ENCODE peak calls at places on chromosomes 13 and 19, in seven cellular contexts. R, Q, J, G, O, A and D are unnamed samples.
A peak's percentile ranks its signal among the peaks of the same experiment; 100 is the strongest.

GRCh38 chr13:51346397-51346796 is 6.9 kb downstream of the SERPINE3 start:
- DNase-seq in R (no peak), Q (no peak), J (no peak), G (no peak), O (no peak), A (no peak), D (no peak)

GRCh38 chr13:76965759-76966421 is 17.6 kb downstream of the ACOD1 start:
- DNase-seq in R (no peak), Q (no peak), J (peak; percentile 50), G (no peak), O (no peak), A (peak; percentile 57), D (peak; percentile 8)

GRCh38 chr19:41863209-41863931 is 3.3 kb downstream of the RPS19 start:
- DNase-seq in R (no peak), Q (no peak), J (no peak), G (no peak), O (no peak), A (no peak), D (no peak)

GRCh38 chr19:57870225-57870624 is 18.6 kb downstream of the ZNF814 start:
- DNase-seq in R (no peak), Q (no peak), J (no peak), G (no peak), O (no peak), A (no peak), D (no peak)

GRCh38 chr19:15631817-15632216 is 8.9 kb upstream of the CYP4F3 start:
- DNase-seq in R (no peak), Q (peak; percentile 28), J (no peak), G (peak; percentile 43), O (no peak), A (no peak), D (no peak)

GRCh38 chr19:49436381-49437017 is 4.8 kb downstream of the SLC17A7 start:
- DNase-seq in R (peak; percentile 35), Q (peak; percentile 54), J (no peak), G (peak; percentile 86), O (no peak), A (no peak), D (no peak)

GRCh38 chr13:36074659-36075058 is 56.5 kb downstream of the DCLK1 start:
- DNase-seq in R (peak; percentile 63), Q (no peak), J (no peak), G (no peak), O (no peak), A (no peak), D (no peak)

GRCh38 chr19:27851543-27852060 is 1361.3 kb downstream of the UQCRFS1 start:
- DNase-seq in R (no peak), Q (no peak), J (no peak), G (no peak), O (no peak), A (no peak), D (no peak)

GRCh38 chr19:15551183-15552004 is 43.1 kb downstream of the CYP4F22 start:
- DNase-seq in R (no peak), Q (peak; percentile 82), J (peak; percentile 25), G (peak; percentile 23), O (peak; percentile 57), A (peak; percentile 20), D (no peak)

GRCh38 chr13:55627221-55627620 is 1513.5 kb upstream of the PRR20A start:
- DNase-seq in R (no peak), Q (no peak), J (no peak), G (no peak), O (no peak), A (no peak), D (no peak)

GRCh38 chr13:66794340-66795031 is 435.6 kb downstream of the PCDH9 start:
- DNase-seq in R (no peak), Q (no peak), J (no peak), G (peak; percentile 92), O (no peak), A (no peak), D (no peak)

GRCh38 chr13:26412263-26412662 is 145.2 kb upstream of the WASF3 start:
- DNase-seq in R (no peak), Q (no peak), J (no peak), G (no peak), O (no peak), A (no peak), D (no peak)

GRCh38 chr13:101829484-101829883 is 377.0 kb downstream of the ITGBL1 start:
- DNase-seq in R (no peak), Q (no peak), J (no peak), G (no peak), O (no peak), A (no peak), D (no peak)

GRCh38 chr19:56765107-56765506 is 75.4 kb downstream of the PEG3 start:
- DNase-seq in R (peak; percentile 83), Q (peak; percentile 2), J (peak; percentile 76), G (no peak), O (peak; percentile 50), A (peak; percentile 71), D (peak; percentile 49)

GRCh38 chr19:56759531-56759930 is 81.0 kb downstream of the PEG3 start:
- DNase-seq in R (no peak), Q (no peak), J (no peak), G (no peak), O (no peak), A (no peak), D (no peak)

GRCh38 chr19:56764296-56764695 is 76.2 kb downstream of the PEG3 start:
- DNase-seq in R (no peak), Q (no peak), J (no peak), G (peak; percentile 1), O (no peak), A (no peak), D (no peak)

GRCh38 chr19:56760842-56761241 is 79.7 kb downstream of the PEG3 start:
- DNase-seq in R (no peak), Q (no peak), J (no peak), G (no peak), O (no peak), A (no peak), D (no peak)
- H3K27ac ChIP-seq in R (no peak overlapping the region), Q (no peak overlapping the region), J (no peak overlapping the region), G (no peak overlapping the region), O (no peak overlapping the region), A (no peak overlapping the region), D (no peak overlapping the region)

DNA sequence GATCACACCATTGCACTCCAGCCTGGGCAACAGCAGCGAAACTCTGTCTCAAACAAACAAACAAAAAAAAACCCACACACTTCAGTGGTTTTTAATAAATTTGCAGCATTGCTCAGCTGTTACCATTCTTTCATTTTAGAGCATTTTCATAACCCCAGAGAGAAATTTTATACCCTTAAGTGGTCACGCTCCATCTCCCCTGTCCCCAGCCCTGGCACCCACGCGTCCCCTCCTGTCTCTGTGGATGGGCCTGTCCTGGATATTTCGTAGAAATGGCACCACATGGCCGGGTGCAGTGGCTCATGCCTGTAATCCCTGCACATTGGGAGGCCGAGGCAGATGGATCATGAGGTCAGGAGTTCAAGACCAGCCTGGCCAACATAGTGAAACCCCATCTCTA is 7.8 kb downstream of the THOP1 start:
- DNase-seq in R (no peak), Q (no peak), J (no peak), G (no peak), O (no peak), A (no peak), D (no peak)
- H3K27ac ChIP-seq in R (no peak overlapping the region), Q (no peak overlapping the region), J (no peak overlapping the region), G (no peak overlapping the region), O (no peak overlapping the region), A (no peak overlapping the region), D (no peak overlapping the region)

DNA sequence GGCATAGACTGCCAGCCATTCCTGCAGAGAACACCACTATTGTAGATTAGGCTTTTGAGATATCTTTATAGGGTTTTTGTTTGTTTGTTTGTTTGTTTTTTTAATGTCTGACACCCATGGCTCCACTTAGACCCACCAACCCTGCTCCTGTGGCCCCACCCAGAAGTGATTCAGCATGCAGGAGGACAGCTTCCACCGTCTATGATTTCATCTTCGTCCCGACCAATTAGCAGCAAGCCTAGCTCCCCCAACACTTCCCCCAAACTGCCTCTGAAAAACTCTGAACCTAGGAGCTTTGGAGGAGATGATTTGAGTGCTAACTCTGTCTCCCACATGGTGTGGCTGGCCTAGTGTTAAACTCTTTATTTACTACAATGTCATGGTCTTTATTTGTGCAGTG is 108.3 kb upstream of the RXFP2 start:
- DNase-seq in R (no peak), Q (no peak), J (no peak), G (no peak), O (no peak), A (no peak), D (no peak)
- H3K27ac ChIP-seq in R (no peak overlapping the region), Q (no peak overlapping the region), J (no peak overlapping the region), G (no peak overlapping the region), O (no peak overlapping the region), A (no peak overlapping the region), D (no peak overlapping the region)

DNA sequence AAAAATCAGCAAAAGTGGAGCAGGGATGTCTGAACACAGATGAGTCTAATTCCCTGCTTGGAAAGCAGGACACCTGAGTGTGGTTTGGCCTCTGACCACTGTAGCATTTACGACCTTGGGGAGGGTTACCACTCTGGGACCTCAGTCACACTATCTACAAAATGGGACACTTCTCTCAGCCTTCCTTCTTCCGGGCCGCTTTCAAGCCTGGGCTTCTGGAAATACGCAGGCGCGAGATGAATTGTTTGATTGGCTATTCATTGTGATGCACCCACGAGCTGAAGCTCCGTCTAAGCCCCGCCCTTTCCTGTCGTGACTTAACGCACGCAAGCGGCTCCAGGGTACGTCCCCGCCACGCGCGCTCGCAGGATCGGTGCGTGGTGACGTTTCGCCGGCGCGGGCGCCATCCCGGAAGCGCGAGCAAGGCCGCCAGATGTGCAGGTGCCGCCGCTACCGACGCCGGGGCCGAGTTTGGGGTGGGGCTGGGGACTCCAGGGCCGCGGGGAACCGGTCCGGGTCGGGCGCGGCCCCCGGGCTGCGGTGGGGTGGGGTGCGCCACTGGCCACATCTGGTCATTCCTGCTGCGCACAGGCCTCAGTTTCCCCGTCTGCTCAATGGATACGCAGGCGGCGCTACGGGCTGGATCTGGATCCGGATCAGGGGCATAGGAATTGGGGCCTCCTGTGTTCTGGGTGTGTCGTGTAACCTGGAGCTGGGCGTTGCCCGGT is at the start of gene KXD1:
- DNase-seq in R (peak; percentile 99), Q (peak; percentile 96), J (peak; percentile 96), G (peak; percentile 100), O (peak; percentile 100), A (peak; percentile 98), D (peak; percentile 83)
- H3K27ac ChIP-seq in R (peak within 1 kb of the TSS; percentile 85), Q (peak within 1 kb of the TSS; percentile 96), J (peak within 1 kb of the TSS; percentile 98), G (peak within 1 kb of the TSS; percentile 65), O (peak within 1 kb of the TSS; percentile 96), A (peak within 1 kb of the TSS; percentile 92), D (peak within 1 kb of the TSS; percentile 88)

GRCh38 chr13:112942689-112943308 is 26.2 kb upstream of the MCF2L start:
- DNase-seq in R (peak; percentile 97), Q (peak; percentile 90), J (peak; percentile 96), G (peak; percentile 90), O (peak; percentile 98), A (peak; percentile 95), D (peak; percentile 63)
- H3K27ac ChIP-seq in R (no peak overlapping the region), Q (no peak overlapping the region), J (peak overlapping the region; percentile 69), G (peak overlapping the region; percentile 70), O (peak overlapping the region; percentile 73), A (peak overlapping the region; percentile 78), D (no peak overlapping the region)